ENCODE peak calls at places on chromosome X, in nine cellular contexts. R, P, B, N, Q, S, A, K and X are unnamed samples.

GRCh38 chrX:23332888-23333821 is 1.5 kb upstream of the PTCHD1 start:
- DNase-seq in R (peak), Q (peak), A (no peak), B (no peak), P (no peak), N (no peak), S (no peak), K (no peak), X (peak)

GRCh38 chrX:85065512-85066198 is 62.0 kb downstream of the APOOL start:
- DNase-seq in Q (no peak), P (no peak), K (no peak), R (no peak), S (no peak), N (no peak), A (no peak), B (no peak), X (no peak)

GRCh38 chrX:1606476-1606875 is 8.4 kb upstream of the ASMT start:
- DNase-seq in S (no peak), B (no peak), A (no peak), N (no peak), Q (no peak), K (no peak), R (no peak), P (no peak), X (no peak)

GRCh38 chrX:107825698-107826285 is at the start of gene MID2:
- DNase-seq in Q (peak), N (peak), B (peak), A (no peak), P (peak), K (no peak), R (peak), S (peak), X (peak)

GRCh38 chrX:5051831-5052491 is 1176.7 kb downstream of the NLGN4X start:
- DNase-seq in A (no peak), R (no peak), S (peak), N (peak), Q (no peak), B (peak), K (no peak), P (peak), X (no peak)

GRCh38 chrX:10634681-10635161 is 14.3 kb upstream of the MID1 start:
- DNase-seq in R (no peak), K (peak), N (peak), P (peak), S (peak), Q (no peak), A (no peak), B (peak), X (no peak)

GRCh38 chrX:98380106-98380505 is 1496.4 kb downstream of the RPA4 start:
- DNase-seq in K (no peak), Q (peak), A (no peak), P (no peak), N (no peak), S (no peak), R (peak), B (no peak), X (no peak)

GRCh38 chrX:9459349-9459748 is 5.5 kb upstream of the TBL1X start:
- DNase-seq in K (no peak), R (no peak), Q (no peak), P (no peak), S (no peak), N (no peak), A (peak), B (no peak), X (no peak)

GRCh38 chrX:53280703-53281320 is 572 bp downstream of the IQSEC2 start:
- DNase-seq in P (peak), K (peak), R (no peak), S (no peak), Q (no peak), N (peak), B (peak), A (no peak), X (no peak)

GRCh38 chrX:20382518-20383291 is 116.0 kb upstream of the RPS6KA3 start:
- DNase-seq in S (no peak), P (no peak), A (peak), K (no peak), R (no peak), N (peak), Q (no peak), B (no peak), X (no peak)

GRCh38 chrX:1281511-1281910 is 12.9 kb downstream of the CSF2RA start:
- DNase-seq in Q (no peak), N (no peak), B (no peak), A (no peak), R (no peak), S (no peak), P (no peak), K (no peak), X (no peak)

GRCh38 chrX:2697306-2697705 is 6.2 kb downstream of the CD99 start:
- DNase-seq in S (no peak), B (no peak), R (no peak), Q (no peak), A (no peak), P (no peak), N (peak), K (no peak), X (no peak)

GRCh38 chrX:3748052-3748559 is 34.7 kb upstream of the PRKX start:
- DNase-seq in B (no peak), K (no peak), A (no peak), N (no peak), P (no peak), Q (no peak), S (no peak), R (no peak), X (no peak)

GRCh38 chrX:106035064-106035463 is 3.5 kb downstream of the SERPINA7 start:
- DNase-seq in B (peak), A (peak), K (no peak), N (no peak), P (no peak), Q (no peak), R (no peak), S (no peak), X (no peak)

GRCh38 chrX:3440981-3441380 is 94.5 kb upstream of the MXRA5 start:
- DNase-seq in P (no peak), N (no peak), A (no peak), K (no peak), B (no peak), S (no peak), R (no peak), Q (no peak), X (no peak)

GRCh38 chrX:56429581-56429980 is 133.8 kb upstream of the UBQLN2 start:
- DNase-seq in B (no peak), R (no peak), P (no peak), Q (no peak), S (no peak), K (no peak), N (no peak), A (no peak), X (no peak)

GRCh38 chrX:148976571-148976970 is 476.2 kb downstream of the AFF2 start:
- DNase-seq in K (no peak), Q (no peak), A (no peak), B (no peak), P (no peak), S (no peak), R (no peak), N (no peak), X (no peak)

GRCh38 chrX:69016220-69016941 is 148.9 kb downstream of the PJA1 start:
- DNase-seq in K (no peak), Q (no peak), S (no peak), B (no peak), A (no peak), N (no peak), P (no peak), R (no peak), X (no peak)

GRCh38 chrX:72245461-72246089 is 6.7 kb upstream of the ERCC6L start:
- DNase-seq in N (peak), P (no peak), Q (peak), R (no peak), B (peak), A (peak), K (no peak), S (no peak), X (peak)

GRCh38 chrX:103629295-103630170 is 758 bp downstream of the TCEAL1 start:
- DNase-seq in S (no peak), P (peak), N (peak), R (peak), K (no peak), A (peak), B (peak), Q (peak), X (peak)

GRCh38 chrX:10582945-10583344 is 37.4 kb downstream of the MID1 start:
- DNase-seq in A (no peak), N (peak), P (no peak), S (no peak), B (peak), K (no peak), Q (no peak), R (no peak), X (no peak)

GRCh38 chrX:96182366-96182765 is 502.3 kb upstream of the DIAPH2 start:
- DNase-seq in A (peak), B (peak), S (no peak), N (peak), K (no peak), R (no peak), Q (peak), P (no peak), X (peak)

GRCh38 chrX:150100261-150100660 is 162.0 kb upstream of the EOLA2 start:
- DNase-seq in K (no peak), A (no peak), N (no peak), B (no peak), Q (no peak), P (no peak), S (no peak), R (no peak), X (no peak)

GRCh38 chrX:123830309-123830708 is 29.5 kb upstream of the XIAP start:
- DNase-seq in Q (no peak), N (peak), B (no peak), K (no peak), A (peak), P (no peak), R (no peak), S (peak), X (no peak)

GRCh38 chrX:72081605-72082320 is 50.0 kb downstream of the RTL5 start:
- DNase-seq in K (no peak), A (no peak), R (no peak), Q (no peak), S (no peak), P (no peak), N (no peak), B (no peak), X (no peak)

GRCh38 chrX:1105671-1106419 is 106.6 kb downstream of the CRLF2 start:
- DNase-seq in S (no peak), R (no peak), P (no peak), K (no peak), Q (no peak), A (no peak), B (no peak), N (no peak), X (no peak)

GRCh38 chrX:120672389-120672788 is 42.5 kb upstream of the C1GALT1C1 start:
- DNase-seq in A (peak), S (peak), R (no peak), Q (no peak), K (no peak), B (peak), N (peak), P (peak), X (no peak)

GRCh38 chrX:39752820-39753219 is 344.9 kb downstream of the BCOR start:
- DNase-seq in K (no peak), Q (no peak), R (no peak), S (no peak), B (peak), N (peak), A (no peak), P (no peak), X (no peak)

GRCh38 chrX:46327229-46328081 is 217.8 kb downstream of the ZNF674 start:
- DNase-seq in Q (peak), S (peak), P (no peak), B (peak), R (no peak), N (peak), A (peak), K (peak), X (no peak)

GRCh38 chrX:128804828-128805227 is 718.5 kb downstream of the SMARCA1 start:
- DNase-seq in B (no peak), A (no peak), N (no peak), R (no peak), S (no peak), P (no peak), K (no peak), Q (no peak), X (no peak)

GRCh38 chrX:128805236-128805635 is 718.1 kb downstream of the SMARCA1 start:
- DNase-seq in S (no peak), N (no peak), R (no peak), A (no peak), Q (no peak), B (no peak), P (no peak), K (no peak), X (no peak)

GRCh38 chrX:128800138-128800537 is 723.2 kb downstream of the SMARCA1 start:
- DNase-seq in R (no peak), Q (no peak), B (no peak), K (no peak), A (no peak), S (no peak), P (no peak), N (no peak), X (no peak)
- TF ChIP-seq CTCF in R (no peak), Q (no peak), B (no peak), K (no peak), A (peak), S (peak), P (no peak), N (no peak), X (peak)

GRCh38 chrX:100647739-100648138 is 3.7 kb downstream of the SRPX2 start:
- DNase-seq in P (no peak), K (no peak), R (no peak), Q (no peak), N (no peak), B (peak), S (no peak), A (peak), X (no peak)

GRCh38 chrX:100645106-100645505 is 1.1 kb downstream of the SRPX2 start:
- DNase-seq in P (no peak), S (no peak), N (peak), A (no peak), K (no peak), Q (no peak), B (peak), R (no peak), X (no peak)

GRCh38 chrX:100649550-100650356 is 5.8 kb downstream of the SRPX2 start:
- DNase-seq in Q (peak), A (peak), S (no peak), B (peak), N (peak), P (peak), R (no peak), K (no peak), X (no peak)

GRCh38 chrX:100648601-100649417 is 4.8 kb downstream of the SRPX2 start:
- DNase-seq in Q (no peak), S (no peak), B (peak), K (no peak), N (peak), P (peak), R (no peak), A (peak), X (no peak)

GRCh38 chrX:100647095-100647494 is 3.1 kb downstream of the SRPX2 start:
- DNase-seq in B (peak), N (no peak), S (no peak), K (no peak), P (peak), A (no peak), Q (no peak), R (no peak), X (no peak)
- TF ChIP-seq CTCF in B (peak), N (no peak), S (no peak), K (no peak), P (peak), A (no peak), Q (no peak), R (no peak), X (no peak)

DNA sequence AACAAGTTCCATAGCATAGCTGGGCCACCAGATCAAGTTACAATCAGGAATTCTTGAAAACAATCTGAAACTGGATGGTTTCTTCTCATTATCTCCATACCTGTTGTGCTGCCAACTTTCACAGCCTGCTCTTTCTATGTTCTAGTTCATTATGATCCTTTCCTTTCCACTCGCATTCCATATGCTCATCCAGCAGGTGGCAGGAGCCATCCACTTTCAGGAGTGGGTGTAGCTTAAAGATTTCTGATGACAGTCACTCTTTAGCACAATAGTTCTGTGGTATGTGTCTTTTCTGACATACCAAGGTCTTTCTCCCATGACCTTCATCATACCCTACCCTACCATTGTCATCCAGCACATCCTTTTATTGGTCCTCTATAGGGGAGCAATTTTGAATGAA is 46.4 kb downstream of the PAGE2 start:
- DNase-seq in R (no peak), B (peak), S (peak), N (peak), P (peak), Q (peak), A (peak), K (no peak), X (peak)
- TF ChIP-seq CTCF in R (peak), B (peak), S (peak), N (peak), P (peak), Q (peak), A (peak), K (peak), X (no peak)

GRCh38 chrX:138026211-138026610 is 460.3 kb downstream of the ZIC3 start:
- DNase-seq in Q (no peak), P (no peak), A (no peak), B (no peak), S (no peak), R (no peak), N (no peak), K (no peak), X (no peak)
- TF ChIP-seq CTCF in Q (peak), P (no peak), A (no peak), B (no peak), S (peak), R (peak), N (peak), K (peak), X (peak)

GRCh38 chrX:132956421-132957210 is 1.8 kb downstream of the HS6ST2 start:
- DNase-seq in K (no peak), P (peak), R (no peak), B (no peak), A (no peak), S (no peak), Q (peak), N (no peak), X (peak)
- TF ChIP-seq CTCF in K (no peak), P (no peak), R (no peak), B (no peak), A (no peak), S (no peak), Q (no peak), N (no peak), X (no peak)

GRCh38 chrX:41984628-41985027 is 61.3 kb upstream of the CASK start:
- DNase-seq in K (no peak), B (no peak), Q (peak), N (peak), P (no peak), A (no peak), R (no peak), S (peak), X (no peak)
- TF ChIP-seq CTCF in K (no peak), B (no peak), Q (no peak), N (no peak), P (no peak), A (no peak), R (no peak), S (no peak), X (no peak)

DNA sequence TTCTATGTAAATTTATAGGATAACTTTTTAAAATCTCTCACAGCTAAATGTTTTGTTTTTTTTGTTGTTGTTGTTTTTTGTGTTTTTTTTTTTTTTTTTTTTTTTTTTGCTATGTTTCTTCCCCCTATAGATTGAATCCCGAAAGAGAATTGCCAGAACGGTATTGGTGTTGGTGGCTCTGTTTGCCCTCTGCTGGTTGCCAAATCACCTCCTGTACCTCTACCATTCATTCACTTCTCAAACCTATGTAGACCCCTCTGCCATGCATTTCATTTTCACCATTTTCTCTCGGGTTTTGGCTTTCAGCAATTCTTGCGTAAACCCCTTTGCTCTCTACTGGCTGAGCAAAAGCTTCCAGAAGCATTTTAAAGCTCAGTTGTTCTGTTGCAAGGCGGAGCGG is 4.1 kb downstream of the BRS3 start:
- DNase-seq in Q (no peak), P (no peak), S (no peak), N (no peak), R (no peak), B (no peak), K (no peak), A (no peak), X (no peak)
- TF ChIP-seq CTCF in Q (no peak), P (no peak), S (no peak), N (no peak), R (no peak), B (no peak), K (no peak), A (no peak), X (no peak)

GRCh38 chrX:63421411-63421810 is 70.3 kb upstream of the SPIN4 start:
- DNase-seq in S (no peak), P (no peak), R (no peak), B (no peak), K (no peak), N (no peak), A (no peak), Q (no peak), X (no peak)
- TF ChIP-seq CTCF in S (no peak), P (no peak), R (no peak), B (peak), K (peak), N (no peak), A (no peak), Q (no peak), X (peak)

DNA sequence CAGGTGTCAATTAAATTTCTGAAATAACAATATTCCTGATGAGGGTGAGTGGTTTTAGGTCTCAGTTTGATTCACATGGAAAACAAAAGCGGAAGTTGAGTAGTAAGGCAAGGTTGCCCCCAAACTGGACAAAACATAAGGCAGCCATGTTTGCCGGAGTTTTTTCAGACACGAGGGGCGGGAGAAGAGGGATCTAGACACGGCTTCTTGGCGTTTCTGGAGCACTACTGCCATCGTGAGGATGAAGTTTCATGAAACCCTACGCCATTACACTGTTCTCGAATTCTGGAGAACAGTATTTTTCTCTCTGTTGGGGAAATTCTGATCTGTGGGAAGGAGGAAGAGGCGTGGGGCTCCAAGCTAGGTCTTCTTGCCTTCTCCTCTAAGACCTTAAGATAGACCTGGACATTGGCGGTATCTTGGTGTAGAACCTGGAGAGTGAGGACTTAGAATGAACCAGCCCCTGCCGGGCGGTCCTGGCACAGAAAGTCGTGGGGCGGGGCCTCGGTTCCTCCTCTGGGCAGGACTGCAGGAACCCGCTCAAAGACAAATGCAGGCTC is 160.3 kb downstream of the OR13H1 start:
- DNase-seq in Q (no peak), R (no peak), N (no peak), P (peak), A (no peak), B (no peak), S (peak), K (no peak), X (no peak)
- TF ChIP-seq CTCF in Q (no peak), R (peak), N (no peak), P (peak), A (no peak), B (no peak), S (peak), K (peak), X (no peak)